ENCODE peak calls at places on chromosomes 4 and X, in six cellular contexts. One of them, this sample, is unnamed.

GRCh38 chr4:52713456-52713937 is 37.7 kb downstream of the ERVMER34-1 start:
- DNase-seq in fibroblast of lung: no peak
- DNase-seq in heart left ventricle: no peak
- DNase-seq in astrocyte of the spinal cord: no peak
- DNase-seq in pancreas: no peak
- DNase-seq in cardiac muscle cell: peak; percentile 47
- DNase-seq in this sample: no peak

GRCh38 chr4:182495986-182496385 is 252.8 kb downstream of the TENM3 start:
- DNase-seq in fibroblast of lung: no peak
- DNase-seq in heart left ventricle: no peak
- DNase-seq in astrocyte of the spinal cord: no peak
- DNase-seq in pancreas: no peak
- DNase-seq in cardiac muscle cell: no peak
- DNase-seq in this sample: no peak

GRCh38 chrX:11967986-11968385 is 170.3 kb upstream of the FRMPD4 start:
- DNase-seq in fibroblast of lung: no peak
- DNase-seq in heart left ventricle: no peak
- DNase-seq in astrocyte of the spinal cord: no peak
- DNase-seq in pancreas: no peak
- DNase-seq in cardiac muscle cell: no peak
- DNase-seq in this sample: no peak

GRCh38 chr4:112916868-112917267 is 132.6 kb upstream of the ANK2 start:
- DNase-seq in fibroblast of lung: peak; percentile 15
- DNase-seq in heart left ventricle: no peak
- DNase-seq in astrocyte of the spinal cord: peak; percentile 59
- DNase-seq in pancreas: no peak
- DNase-seq in cardiac muscle cell: no peak
- DNase-seq in this sample: no peak

GRCh38 chrX:9824554-9824953 is 38.3 kb downstream of the SHROOM2 start:
- DNase-seq in fibroblast of lung: no peak
- DNase-seq in heart left ventricle: no peak
- DNase-seq in astrocyte of the spinal cord: no peak
- DNase-seq in pancreas: no peak
- DNase-seq in cardiac muscle cell: peak; percentile 21
- DNase-seq in this sample: no peak

GRCh38 chr4:146654976-146655761 is 16.5 kb downstream of the POU4F2 start:
- DNase-seq in fibroblast of lung: peak; percentile 14
- DNase-seq in heart left ventricle: no peak
- DNase-seq in astrocyte of the spinal cord: peak; percentile 18
- DNase-seq in pancreas: no peak
- DNase-seq in cardiac muscle cell: peak; percentile 89
- DNase-seq in this sample: peak; percentile 59

GRCh38 chrX:41131766-41132165 is 46.5 kb downstream of the USP9X start:
- DNase-seq in fibroblast of lung: no peak
- DNase-seq in heart left ventricle: no peak
- DNase-seq in astrocyte of the spinal cord: no peak
- DNase-seq in pancreas: no peak
- DNase-seq in cardiac muscle cell: no peak
- DNase-seq in this sample: no peak

GRCh38 chr4:61425315-61425714 is 225.2 kb downstream of the ADGRL3 start:
- DNase-seq in fibroblast of lung: no peak
- DNase-seq in heart left ventricle: no peak
- DNase-seq in astrocyte of the spinal cord: no peak
- DNase-seq in pancreas: no peak
- DNase-seq in cardiac muscle cell: no peak
- DNase-seq in this sample: no peak

GRCh38 chr4:16417198-16417597 is 190.9 kb upstream of the TAPT1 start:
- DNase-seq in fibroblast of lung: no peak
- DNase-seq in heart left ventricle: no peak
- DNase-seq in astrocyte of the spinal cord: no peak
- DNase-seq in pancreas: no peak
- DNase-seq in cardiac muscle cell: no peak
- DNase-seq in this sample: no peak

GRCh38 chr4:87506974-87507701 is 22.0 kb downstream of the SPARCL1 start:
- DNase-seq in fibroblast of lung: peak; percentile 92
- DNase-seq in heart left ventricle: no peak
- DNase-seq in astrocyte of the spinal cord: peak; percentile 84
- DNase-seq in pancreas: no peak
- DNase-seq in cardiac muscle cell: no peak
- DNase-seq in this sample: no peak

GRCh38 chr4:19580090-19580489 is 671.6 kb upstream of the SLIT2 start:
- DNase-seq in fibroblast of lung: peak; percentile 75
- DNase-seq in heart left ventricle: no peak
- DNase-seq in astrocyte of the spinal cord: no peak
- DNase-seq in pancreas: no peak
- DNase-seq in cardiac muscle cell: no peak
- DNase-seq in this sample: no peak

GRCh38 chr4:76712564-76712963 is 185.4 kb downstream of the SOWAHB start:
- DNase-seq in fibroblast of lung: no peak
- DNase-seq in heart left ventricle: no peak
- DNase-seq in astrocyte of the spinal cord: no peak
- DNase-seq in pancreas: no peak
- DNase-seq in cardiac muscle cell: no peak
- DNase-seq in this sample: no peak

GRCh38 chr4:2835978-2836377 is 7.7 kb upstream of the ADD1 start:
- DNase-seq in fibroblast of lung: no peak
- DNase-seq in heart left ventricle: no peak
- DNase-seq in astrocyte of the spinal cord: no peak
- DNase-seq in pancreas: no peak
- DNase-seq in cardiac muscle cell: no peak
- DNase-seq in this sample: no peak

GRCh38 chr4:97593248-97593647 is 550.0 kb downstream of the STPG2 start:
- DNase-seq in fibroblast of lung: no peak
- DNase-seq in heart left ventricle: no peak
- DNase-seq in astrocyte of the spinal cord: no peak
- DNase-seq in pancreas: no peak
- DNase-seq in cardiac muscle cell: no peak
- DNase-seq in this sample: no peak

GRCh38 chrX:48938721-48939416 is 18.5 kb downstream of the OTUD5 start:
- DNase-seq in fibroblast of lung: no peak
- DNase-seq in heart left ventricle: no peak
- DNase-seq in astrocyte of the spinal cord: no peak
- DNase-seq in pancreas: no peak
- DNase-seq in cardiac muscle cell: no peak
- DNase-seq in this sample: no peak

DNA sequence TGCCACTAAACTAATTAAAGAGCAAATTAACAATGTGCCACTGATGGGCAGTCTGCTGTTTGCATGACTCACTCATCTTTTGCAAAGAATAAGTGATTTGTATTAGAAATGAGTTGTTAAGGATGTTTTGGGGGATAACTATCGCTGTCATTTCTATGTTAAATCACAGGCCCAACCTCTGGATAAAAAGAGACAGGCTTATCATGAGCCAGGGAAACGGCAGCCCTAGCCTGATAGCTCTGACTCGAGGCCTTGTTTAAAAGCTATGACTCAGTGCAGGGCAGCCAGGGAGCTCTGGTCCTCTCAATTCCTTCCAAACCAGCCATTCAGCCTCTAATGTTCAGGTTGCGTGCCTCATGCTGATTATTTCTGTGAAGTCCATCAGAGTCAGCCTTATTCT is 305.8 kb upstream of the HAND2 start:
- DNase-seq in fibroblast of lung: peak; percentile 56
- DNase-seq in heart left ventricle: peak; percentile 36
- DNase-seq in astrocyte of the spinal cord: peak; percentile 57
- DNase-seq in pancreas: no peak
- DNase-seq in cardiac muscle cell: peak; percentile 74
- DNase-seq in this sample: no peak
- TF ChIP-seq CTCF in fibroblast of lung: no peak
- TF ChIP-seq CTCF in heart left ventricle: no peak
- TF ChIP-seq CTCF in astrocyte of the spinal cord: no peak
- TF ChIP-seq CTCF in pancreas: no peak
- TF ChIP-seq CTCF in cardiac muscle cell: no peak
- TF ChIP-seq CTCF in this sample: no peak

DNA sequence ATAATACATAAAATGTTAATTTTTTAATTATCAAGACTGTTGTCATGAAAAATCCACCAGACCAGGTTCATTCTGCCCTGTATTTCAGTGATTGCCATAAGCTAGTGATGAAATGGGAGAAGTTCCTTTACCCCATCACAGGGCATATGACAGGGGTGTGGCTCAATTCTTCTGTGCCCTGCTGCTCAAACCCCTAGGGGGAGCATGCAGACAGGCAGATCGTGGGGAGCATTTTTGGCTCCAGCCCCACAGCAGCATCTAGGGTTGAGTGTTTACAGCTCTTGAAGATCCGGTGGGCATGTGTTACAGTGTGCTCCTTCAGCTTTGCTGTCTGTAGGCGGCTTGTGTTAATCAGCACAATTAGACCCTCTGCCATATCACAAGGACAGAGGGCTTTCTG is 700.7 kb downstream of the PCDH18 start:
- DNase-seq in fibroblast of lung: no peak
- DNase-seq in heart left ventricle: no peak
- DNase-seq in astrocyte of the spinal cord: no peak
- DNase-seq in pancreas: no peak
- DNase-seq in cardiac muscle cell: no peak
- DNase-seq in this sample: no peak
- TF ChIP-seq CTCF in fibroblast of lung: no peak
- TF ChIP-seq CTCF in heart left ventricle: no peak
- TF ChIP-seq CTCF in astrocyte of the spinal cord: no peak
- TF ChIP-seq CTCF in pancreas: no peak
- TF ChIP-seq CTCF in cardiac muscle cell: no peak
- TF ChIP-seq CTCF in this sample: no peak

GRCh38 chrX:22192419-22193086 is 80.2 kb upstream of the CBLL2 start:
- DNase-seq in fibroblast of lung: peak; percentile 59
- DNase-seq in heart left ventricle: peak; percentile 37
- DNase-seq in astrocyte of the spinal cord: peak; percentile 54
- DNase-seq in pancreas: peak; percentile 74
- DNase-seq in cardiac muscle cell: peak; percentile 79
- DNase-seq in this sample: peak; percentile 62
- TF ChIP-seq CTCF in fibroblast of lung: peak; percentile 50
- TF ChIP-seq CTCF in heart left ventricle: peak; percentile 84
- TF ChIP-seq CTCF in astrocyte of the spinal cord: peak; percentile 74
- TF ChIP-seq CTCF in pancreas: peak; percentile 72
- TF ChIP-seq CTCF in cardiac muscle cell: peak; percentile 68
- TF ChIP-seq CTCF in this sample: peak; percentile 82

GRCh38 chrX:115946059-115946458 is 224.5 kb upstream of the AGTR2 start:
- DNase-seq in fibroblast of lung: no peak
- DNase-seq in heart left ventricle: no peak
- DNase-seq in astrocyte of the spinal cord: no peak
- DNase-seq in pancreas: no peak
- DNase-seq in cardiac muscle cell: no peak
- DNase-seq in this sample: no peak

GRCh38 chrX:115952417-115953092 is 218.0 kb upstream of the AGTR2 start:
- DNase-seq in fibroblast of lung: no peak
- DNase-seq in heart left ventricle: no peak
- DNase-seq in astrocyte of the spinal cord: no peak
- DNase-seq in pancreas: no peak
- DNase-seq in cardiac muscle cell: no peak
- DNase-seq in this sample: no peak

GRCh38 chrX:115949900-115950822 is 220.4 kb upstream of the AGTR2 start:
- DNase-seq in fibroblast of lung: no peak
- DNase-seq in heart left ventricle: no peak
- DNase-seq in astrocyte of the spinal cord: no peak
- DNase-seq in pancreas: peak; percentile 85
- DNase-seq in cardiac muscle cell: no peak
- DNase-seq in this sample: no peak

DNA sequence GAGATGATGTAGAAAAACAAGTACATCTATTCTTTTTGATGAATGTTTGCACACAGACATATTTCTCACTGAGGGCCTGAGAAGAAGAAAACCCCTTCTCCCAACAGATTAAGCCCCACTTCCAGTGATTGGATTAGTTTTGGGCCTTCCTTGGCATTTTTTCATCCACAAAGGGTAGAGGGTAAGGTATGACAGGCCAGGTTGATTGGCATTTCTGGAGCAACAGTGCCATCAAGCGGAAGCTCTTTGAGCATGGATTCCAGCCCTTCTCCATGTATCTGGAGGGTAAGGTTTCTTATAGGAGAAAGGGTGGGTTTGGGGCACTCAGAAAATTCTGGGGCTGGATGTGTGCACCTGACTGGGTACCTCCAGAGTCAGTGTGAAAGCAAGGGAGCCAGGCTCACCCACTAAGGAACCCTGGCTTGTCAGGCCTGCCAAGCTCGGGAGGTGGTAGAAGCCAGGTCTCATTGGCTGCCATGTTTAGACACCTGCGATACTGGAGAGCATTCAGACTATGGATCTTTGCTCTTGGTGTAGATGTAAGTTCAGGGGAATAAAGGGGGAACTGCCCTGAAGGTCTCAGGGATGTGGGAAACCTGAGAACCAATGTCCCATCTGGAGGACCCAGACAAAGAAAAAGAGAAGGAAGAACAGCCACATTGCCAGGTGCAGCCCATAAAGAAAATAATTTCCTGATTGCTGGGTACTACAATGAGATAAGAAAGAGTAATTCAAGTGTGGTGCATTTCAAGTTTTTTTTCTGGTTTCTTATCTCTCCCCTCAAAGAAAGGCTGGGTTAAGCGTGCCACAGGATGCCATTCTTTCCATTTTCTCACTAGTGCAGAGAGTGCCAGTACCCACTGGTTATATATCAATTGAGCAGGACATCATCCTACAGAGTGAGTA is 222.3 kb upstream of the AGTR2 start:
- DNase-seq in fibroblast of lung: no peak
- DNase-seq in heart left ventricle: no peak
- DNase-seq in astrocyte of the spinal cord: no peak
- DNase-seq in pancreas: peak; percentile 65
- DNase-seq in cardiac muscle cell: no peak
- DNase-seq in this sample: no peak
- TF ChIP-seq CTCF in fibroblast of lung: no peak
- TF ChIP-seq CTCF in heart left ventricle: no peak
- TF ChIP-seq CTCF in astrocyte of the spinal cord: no peak
- TF ChIP-seq CTCF in pancreas: no peak
- TF ChIP-seq CTCF in cardiac muscle cell: no peak
- TF ChIP-seq CTCF in this sample: no peak

GRCh38 chr4:106522839-106523238 is 154.3 kb upstream of the GIMD1 start:
- DNase-seq in fibroblast of lung: no peak
- DNase-seq in heart left ventricle: no peak
- DNase-seq in astrocyte of the spinal cord: no peak
- DNase-seq in pancreas: no peak
- DNase-seq in cardiac muscle cell: no peak
- DNase-seq in this sample: no peak
- TF ChIP-seq CTCF in fibroblast of lung: no peak
- TF ChIP-seq CTCF in heart left ventricle: no peak
- TF ChIP-seq CTCF in astrocyte of the spinal cord: no peak
- TF ChIP-seq CTCF in pancreas: no peak
- TF ChIP-seq CTCF in cardiac muscle cell: no peak
- TF ChIP-seq CTCF in this sample: no peak

GRCh38 chrX:132217203-132218073 is 1.8 kb downstream of the RAP2C start:
- DNase-seq in fibroblast of lung: peak; percentile 84
- DNase-seq in heart left ventricle: peak; percentile 67
- DNase-seq in astrocyte of the spinal cord: peak; percentile 80
- DNase-seq in pancreas: peak; percentile 49
- DNase-seq in cardiac muscle cell: peak; percentile 93
- DNase-seq in this sample: peak; percentile 64
- TF ChIP-seq CTCF in fibroblast of lung: no peak
- TF ChIP-seq CTCF in heart left ventricle: no peak
- TF ChIP-seq CTCF in astrocyte of the spinal cord: no peak
- TF ChIP-seq CTCF in pancreas: no peak
- TF ChIP-seq CTCF in cardiac muscle cell: no peak
- TF ChIP-seq CTCF in this sample: no peak

DNA sequence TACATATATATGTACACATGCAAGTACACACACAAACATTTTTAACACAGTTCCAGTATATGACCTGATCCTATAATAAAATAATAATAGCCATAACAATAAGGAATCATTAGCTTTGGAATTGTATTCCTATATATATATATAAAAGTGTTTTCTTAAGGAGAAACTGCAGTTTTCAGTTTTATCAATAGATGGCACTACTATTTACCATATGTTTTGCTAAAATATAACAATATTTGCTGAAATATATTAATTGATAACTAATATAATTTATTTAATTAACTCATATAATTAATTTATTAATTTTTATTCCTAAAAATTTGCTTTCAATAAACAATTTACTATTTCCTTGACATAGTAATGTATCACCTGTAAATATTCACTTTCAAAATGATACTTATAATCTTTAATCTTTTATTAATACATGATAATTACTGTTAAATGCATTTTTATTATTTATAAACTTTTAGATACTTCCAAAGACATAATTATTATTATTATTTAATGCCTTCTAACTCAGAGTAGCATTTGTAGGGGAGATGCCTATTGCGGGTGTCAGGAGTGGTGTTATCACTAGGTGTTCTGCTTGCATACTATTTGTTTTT is 599.5 kb downstream of the FSTL5 start:
- DNase-seq in fibroblast of lung: peak; percentile 51
- DNase-seq in heart left ventricle: no peak
- DNase-seq in astrocyte of the spinal cord: peak; percentile 44
- DNase-seq in pancreas: no peak
- DNase-seq in cardiac muscle cell: peak; percentile 8
- DNase-seq in this sample: no peak
- TF ChIP-seq CTCF in fibroblast of lung: no peak
- TF ChIP-seq CTCF in heart left ventricle: peak; percentile 23
- TF ChIP-seq CTCF in astrocyte of the spinal cord: peak; percentile 34
- TF ChIP-seq CTCF in pancreas: no peak
- TF ChIP-seq CTCF in cardiac muscle cell: peak; percentile 35
- TF ChIP-seq CTCF in this sample: peak; percentile 51

This sample was measured in mesothelial cell of epicardium.